ENCODE peak calls at places on chromosome 22, in five cellular contexts. One of them, this sample, is unnamed.

GRCh38 chr22:46614070-46614931 is 5.9 kb upstream of the GRAMD4 start:
- DNase-seq in uterus: no peak
- DNase-seq in tibial nerve: no peak
- DNase-seq in IMR-90: no peak
- DNase-seq in HCT116: no peak
- DNase-seq in this sample: no peak

GRCh38 chr22:24506802-24507438 is 11.8 kb downstream of the UPB1 start:
- DNase-seq in tibial nerve: no peak
- DNase-seq in HCT116: no peak
- DNase-seq in uterus: no peak
- DNase-seq in IMR-90: peak; percentile 45
- DNase-seq in this sample: no peak

GRCh38 chr22:33271390-33272161 is 213.4 kb upstream of the SYN3 start:
- DNase-seq in tibial nerve: no peak
- DNase-seq in HCT116: no peak
- DNase-seq in IMR-90: peak; percentile 13
- DNase-seq in uterus: no peak
- DNase-seq in this sample: no peak

GRCh38 chr22:24526191-24526590 is 28.7 kb downstream of the GUCD1 start:
- DNase-seq in HCT116: no peak
- DNase-seq in uterus: no peak
- DNase-seq in tibial nerve: no peak
- DNase-seq in IMR-90: peak; percentile 17
- DNase-seq in this sample: no peak

GRCh38 chr22:48075604-48076400 is 1313.4 kb downstream of the TBC1D22A start:
- DNase-seq in uterus: no peak
- DNase-seq in HCT116: no peak
- DNase-seq in tibial nerve: no peak
- DNase-seq in IMR-90: no peak
- DNase-seq in this sample: no peak

GRCh38 chr22:26713823-26714449 is 56.5 kb downstream of the MIAT start:
- DNase-seq in uterus: no peak
- DNase-seq in IMR-90: no peak
- DNase-seq in HCT116: no peak
- DNase-seq in tibial nerve: no peak
- DNase-seq in this sample: no peak

GRCh38 chr22:32583921-32584335 is 109.3 kb downstream of the FBXO7 start:
- DNase-seq in HCT116: no peak
- DNase-seq in tibial nerve: no peak
- DNase-seq in IMR-90: peak; percentile 40
- DNase-seq in uterus: no peak
- DNase-seq in this sample: peak; percentile 19

GRCh38 chr22:48631288-48631687 is 1196.4 kb downstream of the BRD1 start:
- DNase-seq in IMR-90: no peak
- DNase-seq in HCT116: no peak
- DNase-seq in uterus: no peak
- DNase-seq in tibial nerve: no peak
- DNase-seq in this sample: no peak

GRCh38 chr22:19955241-19956128 is 13.9 kb upstream of the TXNRD2 start:
- DNase-seq in tibial nerve: no peak
- DNase-seq in uterus: no peak
- DNase-seq in IMR-90: no peak
- DNase-seq in HCT116: no peak
- DNase-seq in this sample: no peak

GRCh38 chr22:25900880-25901279 is 158.9 kb downstream of the MYO18B start:
- DNase-seq in uterus: no peak
- DNase-seq in HCT116: no peak
- DNase-seq in tibial nerve: no peak
- DNase-seq in IMR-90: no peak
- DNase-seq in this sample: peak; percentile 4

GRCh38 chr22:43884600-43885318 is 7.1 kb downstream of the PNPLA5 start:
- DNase-seq in tibial nerve: peak; percentile 49
- DNase-seq in uterus: no peak
- DNase-seq in IMR-90: peak; percentile 31
- DNase-seq in HCT116: no peak
- DNase-seq in this sample: peak; percentile 67

GRCh38 chr22:47307326-47307725 is 544.9 kb downstream of the TBC1D22A start:
- DNase-seq in IMR-90: peak; percentile 57
- DNase-seq in tibial nerve: no peak
- DNase-seq in uterus: no peak
- DNase-seq in HCT116: no peak
- DNase-seq in this sample: peak; percentile 37

GRCh38 chr22:46084943-46085830 is 65.1 kb upstream of the PPARA start:
- DNase-seq in HCT116: no peak
- DNase-seq in uterus: peak; percentile 94
- DNase-seq in tibial nerve: peak; percentile 75
- DNase-seq in IMR-90: no peak
- DNase-seq in this sample: no peak

GRCh38 chr22:45302047-45302446 is 7.7 kb upstream of the FAM118A start:
- DNase-seq in uterus: no peak
- DNase-seq in HCT116: no peak
- DNase-seq in IMR-90: peak; percentile 88
- DNase-seq in tibial nerve: no peak
- DNase-seq in this sample: no peak

GRCh38 chr22:42844756-42845155 is 12.3 kb downstream of the ARFGAP3 start:
- DNase-seq in IMR-90: peak; percentile 39
- DNase-seq in tibial nerve: no peak
- DNase-seq in uterus: no peak
- DNase-seq in HCT116: peak; percentile 26
- DNase-seq in this sample: no peak

GRCh38 chr22:28154856-28155255 is 235.8 kb upstream of the PITPNB start:
- DNase-seq in HCT116: no peak
- DNase-seq in tibial nerve: no peak
- DNase-seq in uterus: no peak
- DNase-seq in IMR-90: peak; percentile 59
- DNase-seq in this sample: no peak

DNA sequence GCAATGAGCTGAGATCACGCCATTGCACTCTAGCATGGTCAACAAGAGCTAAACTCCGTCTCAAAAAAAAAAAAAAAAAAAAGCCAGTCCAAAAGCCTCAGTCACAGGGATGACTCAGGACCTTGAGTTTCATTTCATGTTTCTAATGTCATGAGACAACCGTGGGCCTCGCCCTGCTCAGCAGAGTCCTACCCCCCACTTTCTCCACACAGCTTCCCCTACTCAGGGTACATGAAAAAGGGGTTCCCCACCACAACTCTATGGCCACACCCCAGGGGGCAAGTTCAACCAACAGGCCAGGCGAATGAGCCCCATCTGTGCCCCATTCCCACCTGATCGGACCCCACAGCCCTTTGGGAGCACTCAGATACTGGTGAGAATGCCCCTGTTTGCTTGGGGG is 24.3 kb upstream of the ADA2 start:
- DNase-seq in tibial nerve: no peak
- DNase-seq in IMR-90: no peak
- DNase-seq in HCT116: no peak
- DNase-seq in uterus: no peak
- DNase-seq in this sample: no peak
- TF ChIP-seq POLR2A in tibial nerve: no peak
- TF ChIP-seq POLR2A in IMR-90: no peak
- TF ChIP-seq POLR2A in HCT116: no peak
- TF ChIP-seq POLR2A in uterus: no peak
- TF ChIP-seq POLR2A in this sample: no peak

GRCh38 chr22:50216684-50217520 is 16.1 kb downstream of the SELENOO start:
- DNase-seq in HCT116: no peak
- DNase-seq in tibial nerve: no peak
- DNase-seq in IMR-90: no peak
- DNase-seq in uterus: peak; percentile 21
- DNase-seq in this sample: no peak
- TF ChIP-seq POLR2A in HCT116: no peak
- TF ChIP-seq POLR2A in tibial nerve: no peak
- TF ChIP-seq POLR2A in IMR-90: no peak
- TF ChIP-seq POLR2A in uterus: no peak
- TF ChIP-seq POLR2A in this sample: no peak

GRCh38 chr22:49934144-49934890 is 15.9 kb downstream of the CRELD2 start:
- DNase-seq in tibial nerve: no peak
- DNase-seq in HCT116: no peak
- DNase-seq in IMR-90: peak; percentile 12
- DNase-seq in uterus: peak; percentile 65
- DNase-seq in this sample: peak; percentile 12
- TF ChIP-seq POLR2A in tibial nerve: no peak
- TF ChIP-seq POLR2A in HCT116: no peak
- TF ChIP-seq POLR2A in IMR-90: no peak
- TF ChIP-seq POLR2A in uterus: no peak
- TF ChIP-seq POLR2A in this sample: no peak

GRCh38 chr22:22697377-22698120 is 53.1 kb downstream of the GGTLC2 start:
- DNase-seq in IMR-90: no peak
- DNase-seq in uterus: no peak
- DNase-seq in tibial nerve: no peak
- DNase-seq in HCT116: no peak
- DNase-seq in this sample: no peak
- TF ChIP-seq POLR2A in IMR-90: no peak
- TF ChIP-seq POLR2A in uterus: no peak
- TF ChIP-seq POLR2A in tibial nerve: no peak
- TF ChIP-seq POLR2A in HCT116: no peak
- TF ChIP-seq POLR2A in this sample: no peak

DNA sequence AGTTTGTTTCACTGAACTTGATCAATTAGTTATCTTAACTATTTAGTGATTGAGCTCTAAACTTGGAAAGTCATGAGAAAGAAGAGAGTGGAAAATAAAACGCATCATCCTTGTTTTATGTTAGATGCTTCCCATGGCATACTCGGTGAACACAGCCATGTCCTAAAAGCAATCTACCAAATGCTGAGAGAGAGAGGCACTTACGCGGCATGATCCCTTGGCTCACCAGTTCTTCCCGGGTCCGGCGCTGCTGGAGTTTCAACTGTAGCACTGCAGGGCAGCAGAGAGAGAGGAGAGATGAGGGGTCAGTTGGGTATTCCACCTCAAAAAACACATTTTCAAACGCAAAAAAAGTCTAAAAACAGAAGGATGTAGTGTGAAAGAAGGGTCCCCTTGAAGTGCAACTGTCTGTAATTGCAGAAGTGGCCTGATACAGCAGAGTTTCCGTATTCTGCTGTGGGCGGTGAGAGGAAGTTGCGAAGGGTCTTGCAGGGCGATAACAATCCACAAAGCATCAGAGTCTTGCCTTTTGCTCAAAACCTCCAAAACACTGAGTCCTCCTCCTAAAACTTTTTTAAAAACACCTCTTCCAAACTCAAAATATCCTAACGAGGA is 92.7 kb downstream of the SGSM3 start:
- DNase-seq in uterus: no peak
- DNase-seq in tibial nerve: no peak
- DNase-seq in HCT116: no peak
- DNase-seq in IMR-90: no peak
- DNase-seq in this sample: peak; percentile 40
- TF ChIP-seq POLR2A in uterus: no peak
- TF ChIP-seq POLR2A in tibial nerve: no peak
- TF ChIP-seq POLR2A in HCT116: no peak
- TF ChIP-seq POLR2A in IMR-90: no peak
- TF ChIP-seq POLR2A in this sample: peak; percentile 43

GRCh38 chr22:37228106-37229011 is 15.7 kb downstream of the RAC2 start:
- DNase-seq in uterus: no peak
- DNase-seq in IMR-90: peak; percentile 27
- DNase-seq in tibial nerve: no peak
- DNase-seq in HCT116: peak; percentile 37
- DNase-seq in this sample: no peak

GRCh38 chr22:37229012-37229804 is 14.9 kb downstream of the RAC2 start:
- DNase-seq in uterus: no peak
- DNase-seq in HCT116: peak; percentile 43
- DNase-seq in tibial nerve: no peak
- DNase-seq in IMR-90: peak; percentile 87
- DNase-seq in this sample: peak; percentile 40

GRCh38 chr22:37230673-37231405 is 13.2 kb downstream of the RAC2 start:
- DNase-seq in IMR-90: no peak
- DNase-seq in uterus: no peak
- DNase-seq in HCT116: no peak
- DNase-seq in tibial nerve: no peak
- DNase-seq in this sample: no peak

GRCh38 chr22:37231406-37232139 is 12.5 kb downstream of the RAC2 start:
- DNase-seq in tibial nerve: no peak
- DNase-seq in IMR-90: no peak
- DNase-seq in HCT116: no peak
- DNase-seq in uterus: no peak
- DNase-seq in this sample: no peak

GRCh38 chr22:37229805-37230672 is 14.0 kb downstream of the RAC2 start:
- DNase-seq in HCT116: peak; percentile 51
- DNase-seq in uterus: no peak
- DNase-seq in IMR-90: peak; percentile 51
- DNase-seq in tibial nerve: no peak
- DNase-seq in this sample: peak; percentile 70
- TF ChIP-seq POLR2A in HCT116: no peak
- TF ChIP-seq POLR2A in uterus: no peak
- TF ChIP-seq POLR2A in IMR-90: no peak
- TF ChIP-seq POLR2A in tibial nerve: no peak
- TF ChIP-seq POLR2A in this sample: no peak

This sample was measured in erythroblast.